ENCODE peak calls at places on chromosomes 6 and 20, in five cellular contexts. J is Calu3, G is head of caudate nucleus, S is iris pigment epithelial cell, K is Ammon's horn. B is an unnamed sample.

GRCh38 chr20:14830466-14830865 is 493.1 kb upstream of the FLRT3 start:
- DNase-seq in S (no peak), K (no peak), J (no peak), G (no peak), B (no peak)

GRCh38 chr6:10400330-10400729 is 14.5 kb downstream of the TFAP2A start:
- DNase-seq in J (no peak), K (no peak), G (no peak), S (no peak), B (no peak)

GRCh38 chr20:50027611-50028105 is 44.9 kb downstream of the SNAI1 start:
- DNase-seq in K (peak; percentile 76), J (peak; percentile 59), G (peak; percentile 81), S (peak; percentile 89), B (peak; percentile 79)

GRCh38 chr6:148980234-148980633 is 233.4 kb downstream of the UST start:
- DNase-seq in J (no peak), G (no peak), K (no peak), S (no peak), B (no peak)

GRCh38 chr6:17086469-17086868 is 15.4 kb upstream of the STMND1 start:
- DNase-seq in G (peak; percentile 83), S (peak; percentile 68), J (peak; percentile 66), K (peak; percentile 82), B (peak; percentile 65)

GRCh38 chr6:116518621-116519020 is 7.2 kb downstream of the CALHM5 start:
- DNase-seq in J (no peak), G (no peak), K (no peak), S (no peak), B (no peak)

GRCh38 chr6:87737948-87738347 is 35.9 kb upstream of the AKIRIN2 start:
- DNase-seq in G (no peak), K (no peak), S (no peak), J (no peak), B (no peak)

GRCh38 chr6:167933290-167933689 is 64.2 kb upstream of the KIF25 start:
- DNase-seq in S (no peak), G (no peak), K (no peak), J (no peak), B (no peak)

GRCh38 chr20:63165538-63166422 is 50.2 kb downstream of the YTHDF1 start:
- DNase-seq in S (no peak), K (no peak), G (no peak), J (no peak), B (no peak)

GRCh38 chr6:40232698-40233097 is 298.4 kb upstream of the MOCS1 start:
- DNase-seq in K (no peak), J (no peak), S (no peak), G (no peak), B (no peak)

GRCh38 chr6:165091121-165091785 is 218.2 kb downstream of the C6orf118 start:
- DNase-seq in S (no peak), J (no peak), G (no peak), K (no peak), B (peak; percentile 38)

GRCh38 chr6:55276745-55277627 is 50.3 kb upstream of the GFRAL start:
- DNase-seq in J (peak; percentile 43), K (peak; percentile 74), S (peak; percentile 73), G (peak; percentile 30), B (peak; percentile 20)

GRCh38 chr20:63359937-63360849 is 956 bp downstream of the CHRNA4 start:
- DNase-seq in J (no peak), S (no peak), G (no peak), K (no peak), B (no peak)

GRCh38 chr6:100592929-100593328 is 128.2 kb upstream of the SIM1 start:
- DNase-seq in S (no peak), J (no peak), K (no peak), G (no peak), B (no peak)